ENCODE peak calls at places on chromosomes 4 and X, in seven cellular contexts. A, J, Q, F, G, P and W are unnamed samples.

GRCh38 chr4:119016636-119017035 is 119.0 kb upstream of the MYOZ2 start:
- DNase-seq in A (no peak), J (no peak), Q (no peak), F (no peak), G (no peak), P (no peak), W (no peak)

GRCh38 chr4:152807294-152807829 is 27.6 kb downstream of the ARFIP1 start:
- DNase-seq in A (no peak), J (no peak), Q (no peak), F (no peak), G (no peak), P (no peak), W (no peak)

GRCh38 chr4:85842540-85842939 is 367.6 kb downstream of the ARHGAP24 start:
- DNase-seq in A (no peak), J (no peak), Q (no peak), F (no peak), G (no peak), P (no peak), W (no peak)

GRCh38 chr4:7428261-7429068 is 6.3 kb downstream of the PSAPL1 start:
- DNase-seq in A (no peak), J (no peak), Q (no peak), F (no peak), G (no peak), P (no peak), W (peak; percentile 53)

GRCh38 chr4:81754169-81754568 is 282.5 kb upstream of the RASGEF1B start:
- DNase-seq in A (no peak), J (no peak), Q (no peak), F (no peak), G (no peak), P (no peak), W (peak; percentile 32)

GRCh38 chrX:135707880-135708279 is 5.6 kb upstream of the CT45A1 start:
- DNase-seq in A (peak; percentile 40), J (peak; percentile 21), Q (no peak), F (peak; percentile 66), G (peak; percentile 34), P (no peak), W (peak; percentile 3)

GRCh38 chr4:149293233-149293632 is 522.4 kb downstream of the IQCM start:
- DNase-seq in A (no peak), J (no peak), Q (no peak), F (no peak), G (no peak), P (no peak), W (no peak)

GRCh38 chr4:11739992-11740391 is 311.3 kb upstream of the HS3ST1 start:
- DNase-seq in A (no peak), J (no peak), Q (no peak), F (no peak), G (no peak), P (no peak), W (no peak)

GRCh38 chr4:110616162-110617062 is 6.5 kb downstream of the PITX2 start:
- DNase-seq in A (no peak), J (no peak), Q (no peak), F (no peak), G (no peak), P (no peak), W (peak; percentile 81)

GRCh38 chr4:6763330-6763851 is 19.1 kb upstream of the KIAA0232 start:
- DNase-seq in A (no peak), J (no peak), Q (no peak), F (no peak), G (no peak), P (no peak), W (no peak)

GRCh38 chr4:146916479-146917076 is 29.1 kb downstream of the TTC29 start:
- DNase-seq in A (peak; percentile 6), J (peak; percentile 32), Q (no peak), F (no peak), G (peak; percentile 35), P (no peak), W (no peak)

GRCh38 chr4:102665527-102665926 is 95.2 kb downstream of the MANBA start:
- DNase-seq in A (no peak), J (no peak), Q (no peak), F (no peak), G (no peak), P (no peak), W (no peak)

GRCh38 chr4:53023640-53024299 is 161.7 kb downstream of the RASL11B start:
- DNase-seq in A (no peak), J (no peak), Q (no peak), F (no peak), G (no peak), P (no peak), W (no peak)

GRCh38 chr4:84862064-84862463 is 104.4 kb downstream of the WDFY3 start:
- DNase-seq in A (no peak), J (no peak), Q (no peak), F (no peak), G (no peak), P (no peak), W (no peak)

GRCh38 chr4:9904976-9905587 is 116.2 kb downstream of the SLC2A9 start:
- DNase-seq in A (no peak), J (no peak), Q (no peak), F (no peak), G (no peak), P (no peak), W (no peak)

GRCh38 chr4:102616661-102617060 is 115.5 kb downstream of the NFKB1 start:
- DNase-seq in A (no peak), J (peak; percentile 50), Q (no peak), F (no peak), G (peak; percentile 37), P (peak; percentile 6), W (no peak)

GRCh38 chrX:118216488-118216887 is 99.9 kb upstream of the KLHL13 start:
- DNase-seq in A (no peak), J (no peak), Q (no peak), F (no peak), G (no peak), P (peak; percentile 53), W (no peak)

GRCh38 chr4:84596826-84597225 is 13.9 kb downstream of the CDS1 start:
- DNase-seq in A (no peak), J (no peak), Q (no peak), F (no peak), G (no peak), P (peak; percentile 61), W (no peak)

GRCh38 chr4:5883916-5884315 is 9.0 kb downstream of the CRMP1 start:
- DNase-seq in A (no peak), J (no peak), Q (no peak), F (peak; percentile 86), G (no peak), P (no peak), W (no peak)

GRCh38 chrX:126994011-126994410 is 174.5 kb downstream of the PRR32 start:
- DNase-seq in A (no peak), J (no peak), Q (peak; percentile 21), F (no peak), G (no peak), P (no peak), W (no peak)